ENCODE peak calls at places on chromosome 11, in six cellular contexts. Q, C, G, S, A and R are unnamed samples.

GRCh38 chr11:93902921-93903320 is 52.5 kb upstream of the VSTM5 start:
- DNase-seq in Q (no peak), C (no peak), G (no peak), S (no peak), A (no peak), R (no peak)

GRCh38 chr11:76972051-76972450 is 62.1 kb upstream of the B3GNT6 start:
- DNase-seq in Q (no peak), C (no peak), G (no peak), S (no peak), A (no peak), R (no peak)

GRCh38 chr11:15139101-15139770 is 24.5 kb downstream of the INSC start:
- DNase-seq in Q (no peak), C (no peak), G (no peak), S (no peak), A (no peak), R (no peak)

GRCh38 chr11:20474176-20474950 is 86.8 kb downstream of the PRMT3 start:
- DNase-seq in Q (peak; percentile 18), C (no peak), G (no peak), S (no peak), A (no peak), R (no peak)

GRCh38 chr11:121595717-121596156 is 143.0 kb upstream of the SORL1-AS1 start:
- DNase-seq in Q (no peak), C (no peak), G (no peak), S (no peak), A (no peak), R (peak; percentile 76)

GRCh38 chr11:70445091-70445490 is 46.8 kb downstream of the CTTN start:
- DNase-seq in Q (no peak), C (no peak), G (no peak), S (no peak), A (no peak), R (peak; percentile 25)

GRCh38 chr11:32960553-32961164 is 55.0 kb upstream of the DEPDC7 start:
- DNase-seq in Q (no peak), C (peak; percentile 30), G (no peak), S (no peak), A (no peak), R (no peak)

GRCh38 chr11:72735495-72736027 is 16.6 kb downstream of the ARAP1 start:
- DNase-seq in Q (peak; percentile 57), C (peak; percentile 89), G (no peak), S (no peak), A (no peak), R (no peak)

GRCh38 chr11:77205467-77206263 is 77.6 kb downstream of the MYO7A start:
- DNase-seq in Q (no peak), C (peak; percentile 23), G (no peak), S (no peak), A (peak; percentile 10), R (peak; percentile 42)

DNA sequence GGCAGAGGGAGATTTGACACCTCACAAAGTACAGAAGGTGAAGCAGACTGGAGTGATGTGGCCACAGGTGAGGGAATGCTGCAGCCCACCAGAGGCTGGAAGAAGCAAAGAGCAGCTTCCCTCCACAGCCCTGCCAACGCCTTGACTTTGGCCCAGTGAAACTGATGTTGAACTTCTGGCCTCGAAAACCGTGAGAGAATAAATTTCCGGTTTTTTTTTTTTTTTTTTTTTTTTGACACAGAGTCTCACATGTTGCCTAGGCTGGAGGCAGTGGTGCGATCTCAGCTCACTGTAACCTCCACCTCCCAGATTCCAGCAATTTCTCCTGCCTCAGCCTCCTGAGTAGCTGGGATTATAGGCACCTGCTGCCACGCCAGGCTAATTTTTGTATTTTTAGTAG is 8.7 kb downstream of the KMT5B start:
- DNase-seq in Q (no peak), C (no peak), G (no peak), S (peak; percentile 14), A (no peak), R (no peak)
- H3K4me1 ChIP-seq in Q (peaks cover 93% of the 10 kb centered on the region), C (peaks cover 9% of the 10 kb centered on the region), G (peaks cover 75% of the 10 kb centered on the region), S (peaks cover 5% of the 10 kb centered on the region), A (peaks cover 6% of the 10 kb centered on the region), R (peaks cover 14% of the 10 kb centered on the region)

GRCh38 chr11:1516273-1517067 is 29.9 kb upstream of the MOB2 start:
- DNase-seq in Q (peak; percentile 8), C (peak; percentile 39), G (no peak), S (no peak), A (no peak), R (no peak)

GRCh38 chr11:1515082-1516060 is 28.8 kb upstream of the MOB2 start:
- DNase-seq in Q (peak; percentile 78), C (peak; percentile 96), G (peak; percentile 85), S (peak; percentile 55), A (peak; percentile 84), R (peak; percentile 85)

GRCh38 chr11:1513326-1514296 is 27.0 kb upstream of the MOB2 start:
- DNase-seq in Q (peak; percentile 12), C (peak; percentile 17), G (no peak), S (no peak), A (no peak), R (peak; percentile 58)

GRCh38 chr11:1511937-1512496 is 25.4 kb upstream of the MOB2 start:
- DNase-seq in Q (peak; percentile 8), C (no peak), G (no peak), S (no peak), A (no peak), R (peak; percentile 16)

GRCh38 chr11:1514349-1515061 is 27.9 kb upstream of the MOB2 start:
- DNase-seq in Q (peak; percentile 47), C (peak; percentile 14), G (no peak), S (no peak), A (peak; percentile 61), R (peak; percentile 47)
- H3K4me1 ChIP-seq in Q (peaks cover 75% of the 10 kb centered on the region), C (no peaks in the 10 kb centered on the region), G (peaks cover 22% of the 10 kb centered on the region), S (peaks cover 13% of the 10 kb centered on the region), A (peaks cover 9% of the 10 kb centered on the region), R (no peaks in the 10 kb centered on the region)

DNA sequence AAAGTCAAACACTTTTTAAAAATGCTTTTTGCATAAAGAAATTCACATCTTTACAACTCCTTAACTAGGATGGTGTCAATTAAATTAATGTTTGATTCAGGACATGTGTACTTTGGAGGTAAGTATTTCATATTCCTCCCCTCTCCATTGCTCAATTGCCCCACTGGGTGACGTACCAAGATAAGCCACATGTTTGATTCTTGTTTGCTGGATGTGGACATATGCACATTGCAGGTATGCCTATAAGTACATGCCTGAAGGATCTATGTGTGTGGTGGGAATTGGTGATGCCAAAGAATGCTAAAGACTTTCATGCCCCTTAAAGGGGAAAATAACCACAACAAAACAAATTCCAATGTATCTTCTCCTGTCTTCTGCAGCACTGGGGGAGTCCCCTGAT is 5.8 kb downstream of the CD44 start:
- DNase-seq in Q (no peak), C (no peak), G (no peak), S (no peak), A (no peak), R (no peak)
- H3K4me1 ChIP-seq in Q (peaks cover 20% of the 10 kb centered on the region), C (peaks cover 40% of the 10 kb centered on the region), G (peaks cover 56% of the 10 kb centered on the region), S (peaks cover 36% of the 10 kb centered on the region), A (no peaks in the 10 kb centered on the region), R (peaks cover 15% of the 10 kb centered on the region)

GRCh38 chr11:69295079-69295994 is 1.4 kb downstream of the MYEOV start:
- DNase-seq in Q (no peak), C (no peak), G (no peak), S (no peak), A (no peak), R (no peak)
- H3K4me1 ChIP-seq in Q (peaks cover 74% of the 10 kb centered on the region), C (peaks cover 38% of the 10 kb centered on the region), G (peaks cover 65% of the 10 kb centered on the region), S (peaks cover 34% of the 10 kb centered on the region), A (no peaks in the 10 kb centered on the region), R (no peaks in the 10 kb centered on the region)

GRCh38 chr11:75344761-75345454 is 6.6 kb downstream of the ARRB1 start:
- DNase-seq in Q (no peak), C (no peak), G (no peak), S (no peak), A (no peak), R (no peak)
- H3K4me1 ChIP-seq in Q (peaks cover 100% of the 10 kb centered on the region), C (peaks cover 42% of the 10 kb centered on the region), G (peaks cover 100% of the 10 kb centered on the region), S (peaks cover 15% of the 10 kb centered on the region), A (peaks cover 13% of the 10 kb centered on the region), R (no peaks in the 10 kb centered on the region)